ENCODE peak calls at places on chromosomes 12 and 14, in four cellular contexts. G, V, X and S are unnamed samples.

GRCh38 chr12:51678086-51678724 is 87.2 kb downstream of the SCN8A start:
- DNase-seq in V (peak), G (no peak), X (peak), S (peak)

GRCh38 chr12:125418902-125419564 is 353.8 kb downstream of the AACS start:
- DNase-seq in G (no peak), V (no peak), X (no peak), S (no peak)

GRCh38 chr12:6053541-6053940 is 70.9 kb downstream of the VWF start:
- DNase-seq in X (peak), G (no peak), V (no peak), S (no peak)

GRCh38 chr12:71556881-71557280 is 106.8 kb downstream of the ZFC3H1 start:
- DNase-seq in X (peak), V (no peak), G (peak), S (peak)

GRCh38 chr14:36467332-36467731 is 52.7 kb downstream of the NKX2-1 start:
- DNase-seq in X (no peak), G (no peak), V (no peak), S (no peak)

GRCh38 chr14:46651526-46652144 is at the start of gene RPL10L:
- DNase-seq in V (peak), X (no peak), G (peak), S (no peak)

GRCh38 chr14:74765721-74766120 is 2.6 kb downstream of the YLPM1 start:
- DNase-seq in X (no peak), V (no peak), G (no peak), S (no peak)

GRCh38 chr12:54419088-54419887 is at the start of gene ITGA5:
- DNase-seq in G (no peak), V (peak), X (no peak), S (peak)

GRCh38 chr12:81094718-81095360 is 17.0 kb downstream of the ACSS3 start:
- DNase-seq in G (no peak), V (no peak), X (no peak), S (no peak)

GRCh38 chr12:26767116-26767515 is 65.9 kb downstream of the ITPR2 start:
- DNase-seq in X (peak), V (no peak), G (no peak), S (no peak)

GRCh38 chr12:92886131-92886530 is 43.0 kb downstream of the EEA1 start:
- DNase-seq in V (no peak), G (no peak), X (peak), S (no peak)

GRCh38 chr12:110850762-110851161 is 4.0 kb downstream of the CCDC63 start:
- DNase-seq in G (no peak), X (no peak), V (no peak), S (no peak)

GRCh38 chr12:128365831-128366231 is 98.9 kb downstream of the TMEM132C start:
- DNase-seq in G (no peak), X (no peak), V (no peak), S (no peak)

GRCh38 chr12:23055004-23055403 is 430.0 kb downstream of the ETNK1 start:
- DNase-seq in V (peak), X (peak), G (peak), S (no peak)

GRCh38 chr12:105420659-105421240 is 90.3 kb downstream of the C12orf75 start:
- DNase-seq in V (peak), X (peak), G (no peak), S (peak)

GRCh38 chr12:60451457-60451856 is 855.6 kb downstream of the SLC16A7 start:
- DNase-seq in V (no peak), X (peak), G (no peak), S (no peak)

GRCh38 chr14:75837151-75837787 is 144.5 kb downstream of the TGFB3 start:
- DNase-seq in V (no peak), G (no peak), X (no peak), S (no peak)

GRCh38 chr14:98077176-98077575 is 1194.8 kb downstream of the BCL11B start:
- DNase-seq in G (no peak), X (no peak), V (no peak), S (no peak)

GRCh38 chr12:87136330-87136976 is 880.3 kb upstream of the MGAT4C start:
- DNase-seq in V (no peak), X (no peak), G (no peak), S (peak)

GRCh38 chr14:53953828-53954550 is 2.6 kb downstream of the BMP4 start:
- DNase-seq in X (peak), V (no peak), G (no peak), S (peak)

GRCh38 chr12:57452937-57453509 is 2.1 kb upstream of the INHBE start:
- DNase-seq in V (peak), X (peak), G (no peak), S (peak)

GRCh38 chr12:28933864-28934527 is 215.1 kb upstream of the FAR2 start:
- DNase-seq in X (no peak), V (no peak), G (no peak), S (no peak)

GRCh38 chr12:101230547-101230946 is 20.5 kb upstream of the SLC5A8 start:
- DNase-seq in V (no peak), G (no peak), X (no peak), S (no peak)

GRCh38 chr14:74825008-74825407 is 50.9 kb downstream of the PROX2 start:
- DNase-seq in G (no peak), V (no peak), X (no peak), S (no peak)

GRCh38 chr12:71194657-71195056 is 36.9 kb upstream of the TSPAN8 start:
- DNase-seq in G (no peak), V (no peak), X (no peak), S (no peak)

GRCh38 chr14:69321601-69322330 is 61.8 kb downstream of the GALNT16 start:
- DNase-seq in X (no peak), G (no peak), V (no peak), S (no peak)

GRCh38 chr12:104958946-104959841 is 1.1 kb upstream of the SLC41A2 start:
- DNase-seq in G (no peak), V (peak), X (peak), S (no peak)

GRCh38 chr12:58496411-58496810 is 423.9 kb downstream of the LRIG3 start:
- DNase-seq in V (no peak), G (no peak), X (no peak), S (peak)

GRCh38 chr12:121893901-121894540 is 5.4 kb downstream of the PSMD9 start:
- DNase-seq in G (no peak), X (peak), V (peak), S (peak)

GRCh38 chr14:105866841-105867321 is 340.5 kb downstream of the TMEM121 start:
- DNase-seq in X (no peak), V (no peak), G (no peak), S (no peak)

GRCh38 chr14:104888489-104889373 is 23.7 kb downstream of the CEP170B start:
- DNase-seq in X (no peak), V (no peak), G (no peak), S (no peak)

GRCh38 chr14:58832010-58832409 is 194.2 kb downstream of the DACT1 start:
- DNase-seq in G (no peak), V (no peak), X (no peak), S (no peak)

GRCh38 chr12:31363826-31364225 is 37.9 kb upstream of the SINHCAF start:
- DNase-seq in G (no peak), X (no peak), V (no peak), S (no peak)

GRCh38 chr12:120474092-120474960 is 4.8 kb upstream of the SRSF9 start:
- DNase-seq in V (peak), G (no peak), X (no peak), S (peak)

DNA sequence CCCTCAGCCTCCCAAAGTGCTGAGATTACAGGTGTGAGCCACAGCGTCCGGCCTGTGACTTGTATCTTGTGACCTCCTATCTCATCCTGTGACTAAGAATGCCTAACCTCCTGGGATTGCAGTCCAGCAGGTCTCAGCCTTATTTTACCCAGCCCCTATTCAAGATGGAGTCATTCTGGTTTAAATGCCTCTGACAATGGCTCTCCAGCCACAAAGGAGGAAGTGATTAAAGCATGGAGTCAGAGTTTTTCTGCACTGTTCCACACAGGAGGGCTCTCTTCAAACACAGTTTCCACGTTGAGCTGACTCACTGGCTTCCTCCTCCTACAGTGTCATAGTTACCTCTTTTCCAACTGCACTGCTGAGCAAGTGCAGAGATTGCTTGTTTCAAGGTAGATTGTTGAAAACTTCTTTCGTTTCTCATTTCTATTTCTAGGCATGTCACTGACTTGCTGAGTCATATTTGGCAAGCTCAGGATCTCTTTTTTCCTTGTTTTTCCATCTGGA is 383.8 kb downstream of the PCNX1 start:
- DNase-seq in G (no peak), V (peak), X (peak), S (peak)
- TF ChIP-seq RNF2 in G (no peak), V (no peak), X (no peak), S (no peak)

GRCh38 chr12:48979602-48980388 is 1.7 kb downstream of the WNT1 start:
- DNase-seq in X (no peak), V (no peak), G (no peak), S (no peak)
- TF ChIP-seq RNF2 in X (no peak), V (no peak), G (peak), S (no peak)

GRCh38 chr12:10067942-10068341 is 30.8 kb downstream of the CLEC1A start:
- DNase-seq in X (no peak), V (no peak), G (no peak), S (no peak)
- TF ChIP-seq RNF2 in X (no peak), V (no peak), G (no peak), S (no peak)

GRCh38 chr14:103540816-103541493 is 12.0 kb downstream of the TRMT61A start:
- DNase-seq in V (no peak), X (no peak), G (no peak), S (no peak)
- TF ChIP-seq RNF2 in V (no peak), X (no peak), G (no peak), S (no peak)

GRCh38 chr12:13005649-13006048 is 5.6 kb upstream of the HEBP1 start:
- DNase-seq in X (no peak), G (no peak), V (no peak), S (no peak)
- TF ChIP-seq RNF2 in X (no peak), G (no peak), V (no peak), S (no peak)